ENCODE peak calls at places on chromosomes 2 and 18, in ten cellular contexts. K is K562, Z is H1, S is GM12878, F is HCT116, M is Panc1, J is SK-N-SH, L is HL-60, O is GM23338, X is transverse colon. W is an unnamed sample. For H3K27me3, the result is how much of the 10 kb centered on the place peaks cover.

GRCh38 chr2:84495539-84496146 is 20.7 kb upstream of the DNAH6 start:
- DNase-seq in K (peak), L (peak), O (peak), F (peak), Z (no peak), X (no peak), M (peak), S (no peak), J (peak), W (no peak)

GRCh38 chr18:9884532-9885140 is 1.1 kb upstream of the TXNDC2 start:
- DNase-seq in Z (no peak), L (peak), K (no peak), M (no peak), J (no peak), X (no peak), S (no peak), O (no peak), F (no peak), W (no peak)

GRCh38 chr2:74399785-74400184 is 19.7 kb upstream of the DCTN1 start:
- DNase-seq in Z (no peak), K (peak), F (peak), O (peak), X (no peak), J (peak), S (no peak), M (no peak), L (peak), W (no peak)

GRCh38 chr2:228542277-228542676 is 360.8 kb upstream of the SPHKAP start:
- DNase-seq in K (no peak), F (no peak), M (no peak), L (no peak), X (no peak), Z (no peak), S (no peak), J (no peak), O (no peak), W (no peak)

GRCh38 chr2:164044637-164045036 is 308.8 kb upstream of the FIGN start:
- DNase-seq in O (no peak), K (no peak), J (no peak), X (no peak), F (no peak), L (no peak), M (no peak), Z (no peak), S (no peak), W (no peak)

GRCh38 chr18:32461704-32462272 is 8.9 kb downstream of the GAREM1 start:
- DNase-seq in S (no peak), M (no peak), O (no peak), Z (no peak), X (no peak), F (no peak), J (no peak), L (no peak), K (no peak), W (no peak)

GRCh38 chr2:237689569-237690131 is 62.3 kb downstream of the LRRFIP1 start:
- DNase-seq in S (no peak), Z (no peak), F (no peak), K (no peak), O (no peak), J (no peak), M (no peak), X (peak), L (peak), W (peak)

GRCh38 chr2:55763721-55764120 is 70.1 kb upstream of the PNPT1 start:
- DNase-seq in F (no peak), O (no peak), J (no peak), Z (no peak), S (no peak), L (no peak), M (no peak), K (no peak), X (no peak), W (no peak)

GRCh38 chr2:240961878-240962277 is 36.5 kb upstream of the SNED1 start:
- DNase-seq in O (no peak), K (no peak), L (no peak), S (no peak), F (no peak), M (no peak), J (peak), Z (peak), X (no peak), W (no peak)

GRCh38 chr2:65026640-65027464 is 29.4 kb upstream of the CEP68 start:
- DNase-seq in J (no peak), S (no peak), M (no peak), Z (no peak), X (no peak), O (no peak), K (no peak), L (no peak), F (no peak), W (no peak)

DNA sequence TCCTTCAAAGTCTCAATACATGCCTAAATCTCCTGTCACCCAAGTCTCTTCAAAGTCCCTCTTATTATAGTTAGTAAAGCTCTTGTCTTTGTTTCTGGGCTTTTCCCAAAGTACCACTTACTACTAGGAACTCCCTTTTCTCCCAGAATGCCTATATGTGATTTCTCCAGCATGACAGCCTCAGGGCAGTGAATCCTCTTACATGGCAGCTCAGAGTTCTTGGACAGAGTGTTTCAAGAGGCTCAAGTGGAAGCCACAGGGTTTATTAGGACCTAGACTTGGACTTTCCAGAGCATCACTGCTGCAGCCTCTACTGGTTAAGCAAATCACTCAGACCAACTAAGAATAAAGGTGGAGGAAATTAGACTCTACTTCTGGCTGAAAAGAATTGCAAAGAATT is 98.9 kb downstream of the CSRNP3 start:
- DNase-seq in Z (no peak), S (no peak), K (no peak), J (no peak), O (no peak), L (no peak), X (no peak), M (no peak), F (no peak), W (no peak)
- H3K27ac ChIP-seq in Z (no peak), S (no peak), K (no peak), J (no peak), O (no peak), L (no peak), X (no peak), M (no peak), F (no peak), W (no peak)

DNA sequence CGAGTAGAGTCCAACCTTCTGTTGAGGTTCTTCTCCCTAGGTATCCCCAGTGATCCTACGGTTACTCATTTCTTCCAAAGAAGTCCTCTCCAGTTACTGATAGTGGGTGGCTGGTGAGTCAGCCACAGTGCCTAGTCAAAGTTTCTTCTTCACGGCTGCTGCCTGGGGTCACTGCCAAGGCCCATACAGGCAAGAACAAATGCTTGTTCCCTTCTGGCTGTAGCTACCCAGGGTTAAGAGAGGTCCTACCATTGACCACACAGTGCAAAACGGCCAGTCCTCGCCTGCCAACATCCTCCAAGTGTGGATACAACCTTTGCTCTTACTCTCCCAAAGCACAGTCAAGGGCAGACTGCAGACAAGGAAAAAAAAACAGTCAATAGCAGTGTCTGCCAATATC is 2.9 kb upstream of the PTPN4 start:
- DNase-seq in Z (no peak), L (no peak), J (no peak), O (no peak), S (no peak), K (peak), X (peak), F (peak), M (no peak), W (no peak)
- TF ChIP-seq POLR2AphosphoS5 in Z (no peak), L (no peak), J (no peak), O (no peak), S (no peak), K (no peak), X (no peak), F (peak), M (no peak), W (no peak)

DNA sequence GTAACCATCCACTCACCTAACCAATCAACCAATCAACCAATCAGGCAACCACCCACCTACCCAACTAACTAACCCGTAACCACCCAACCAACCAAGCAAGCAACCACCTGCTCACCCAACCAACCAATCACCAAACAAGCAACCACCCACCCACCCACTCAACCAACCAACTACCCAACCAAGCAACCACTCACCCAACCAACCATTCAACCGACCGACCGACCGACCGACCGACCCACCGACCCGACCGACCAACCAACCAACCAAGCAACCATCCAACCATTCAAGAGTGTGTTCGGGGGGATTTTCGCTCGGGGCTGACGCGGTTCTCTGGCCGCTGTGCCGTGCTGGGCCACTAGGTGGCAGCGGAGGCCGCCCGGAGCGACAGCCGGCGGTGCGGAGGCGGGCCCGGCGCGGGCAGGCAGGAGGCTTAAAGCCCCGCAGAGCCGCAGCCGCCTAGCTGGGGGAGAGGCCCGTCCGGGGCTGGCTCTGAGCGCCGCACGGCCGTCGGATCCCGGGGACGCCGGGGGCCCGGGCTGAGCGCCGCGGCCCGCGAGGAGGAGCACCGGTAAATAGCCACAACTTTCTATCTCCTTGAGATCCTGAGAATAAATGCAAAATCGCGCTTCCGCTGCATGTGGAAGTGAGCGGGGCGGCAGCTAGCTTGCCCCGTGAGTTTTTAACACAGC is at the start of gene MC5R:
- DNase-seq in L (peak), J (peak), Z (peak), X (peak), M (no peak), S (no peak), O (peak), F (no peak), K (peak), W (peak)
- H3K27me3 ChIP-seq in L (under half), J (half or more), Z (under half), X (under half), M (under half), S (under half), O (under half), F (under half), K (under half), W (under half)

DNA sequence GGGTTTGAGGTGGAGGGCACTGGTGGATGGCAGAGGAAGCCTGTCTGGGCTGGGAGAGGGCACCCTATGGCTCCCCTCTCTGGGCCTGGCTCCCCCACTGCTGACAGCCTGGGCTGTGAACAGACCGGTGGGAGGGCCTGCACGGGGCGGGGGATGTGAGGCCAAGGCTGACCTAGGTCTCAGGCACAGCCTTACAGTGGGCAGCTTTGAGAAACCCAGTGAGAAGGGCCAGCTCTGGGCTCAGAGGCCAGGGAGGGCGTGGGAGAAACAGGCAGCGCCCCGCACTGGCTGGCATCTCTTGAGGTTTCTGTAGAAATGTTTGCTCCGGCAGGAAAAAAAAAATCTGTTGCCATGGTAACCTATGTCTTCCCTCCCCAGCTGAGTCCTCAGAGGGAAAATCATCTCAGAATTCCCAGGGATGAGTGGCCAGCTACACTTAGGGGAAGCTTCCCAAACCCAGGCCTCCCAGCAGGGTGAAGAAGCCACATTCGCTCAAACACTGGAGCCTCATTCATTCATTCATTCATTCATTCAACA is 71.7 kb upstream of the TAF1B start:
- DNase-seq in F (no peak), O (peak), X (no peak), S (no peak), M (no peak), Z (no peak), L (no peak), J (peak), K (no peak), W (peak)
- H3K27ac ChIP-seq in F (no peak), O (no peak), X (no peak), S (no peak), M (no peak), Z (no peak), L (no peak), J (no peak), K (no peak), W (peak)

GRCh38 chr2:135245055-135245454 is 193.0 kb downstream of the RAB3GAP1 start:
- DNase-seq in K (peak), Z (no peak), M (no peak), S (no peak), X (no peak), J (no peak), F (peak), O (peak), L (no peak), W (no peak)
- TF ChIP-seq POLR2AphosphoS5 in K (no peak), Z (no peak), M (no peak), S (no peak), X (no peak), J (no peak), F (no peak), O (no peak), L (no peak), W (no peak)

DNA sequence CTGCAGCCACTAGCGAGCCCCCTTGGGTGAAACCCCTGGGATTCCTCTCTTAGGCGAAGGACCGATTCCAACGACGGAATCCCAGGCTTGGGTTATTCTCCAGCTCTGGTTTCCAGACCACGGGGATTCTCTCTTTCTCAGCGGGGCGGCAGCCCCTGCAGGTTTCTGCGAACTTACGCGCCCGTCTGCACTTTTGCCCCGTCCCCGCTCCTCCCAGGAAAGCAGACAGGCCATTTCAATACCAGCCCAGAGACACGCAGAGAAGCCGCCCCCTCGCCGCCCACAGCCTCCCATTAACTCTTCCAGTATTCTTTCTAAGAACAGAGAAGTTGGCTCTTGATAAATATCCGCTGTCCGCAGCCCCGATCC is 1.2 kb downstream of the CBLN2 start:
- DNase-seq in M (no peak), X (no peak), F (no peak), Z (no peak), O (peak), L (no peak), S (no peak), K (no peak), J (peak), W (peak)
- H3K27me3 ChIP-seq in M (under half), X (half or more), F (under half), Z (under half), O (half or more), L (under half), S (under half), K (under half), J (under half), W (under half)

DNA sequence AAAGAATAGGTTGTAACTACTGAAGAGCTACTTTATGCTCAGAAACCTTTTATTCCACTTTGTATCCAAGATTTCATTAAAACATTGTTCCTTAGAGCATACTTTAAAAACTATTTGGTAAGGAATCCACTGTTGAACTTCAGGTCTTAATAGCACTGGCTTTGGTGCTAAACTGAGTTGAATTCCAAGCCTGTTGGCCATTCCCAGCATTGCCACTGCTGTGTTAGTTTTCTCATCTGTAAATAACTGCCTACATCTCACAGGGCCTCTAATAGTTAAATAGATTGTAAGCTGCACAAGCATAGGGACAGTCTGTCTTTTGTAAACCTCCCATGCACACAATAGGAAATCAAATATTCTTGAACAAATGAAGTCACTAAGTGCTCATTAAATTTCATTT is 86.6 kb downstream of the ORC4 start:
- DNase-seq in O (peak), L (no peak), J (no peak), M (no peak), K (no peak), Z (no peak), X (no peak), F (no peak), S (no peak), W (no peak)
- H3K27ac ChIP-seq in O (no peak), L (no peak), J (no peak), M (no peak), K (no peak), Z (no peak), X (no peak), F (no peak), S (no peak), W (no peak)

DNA sequence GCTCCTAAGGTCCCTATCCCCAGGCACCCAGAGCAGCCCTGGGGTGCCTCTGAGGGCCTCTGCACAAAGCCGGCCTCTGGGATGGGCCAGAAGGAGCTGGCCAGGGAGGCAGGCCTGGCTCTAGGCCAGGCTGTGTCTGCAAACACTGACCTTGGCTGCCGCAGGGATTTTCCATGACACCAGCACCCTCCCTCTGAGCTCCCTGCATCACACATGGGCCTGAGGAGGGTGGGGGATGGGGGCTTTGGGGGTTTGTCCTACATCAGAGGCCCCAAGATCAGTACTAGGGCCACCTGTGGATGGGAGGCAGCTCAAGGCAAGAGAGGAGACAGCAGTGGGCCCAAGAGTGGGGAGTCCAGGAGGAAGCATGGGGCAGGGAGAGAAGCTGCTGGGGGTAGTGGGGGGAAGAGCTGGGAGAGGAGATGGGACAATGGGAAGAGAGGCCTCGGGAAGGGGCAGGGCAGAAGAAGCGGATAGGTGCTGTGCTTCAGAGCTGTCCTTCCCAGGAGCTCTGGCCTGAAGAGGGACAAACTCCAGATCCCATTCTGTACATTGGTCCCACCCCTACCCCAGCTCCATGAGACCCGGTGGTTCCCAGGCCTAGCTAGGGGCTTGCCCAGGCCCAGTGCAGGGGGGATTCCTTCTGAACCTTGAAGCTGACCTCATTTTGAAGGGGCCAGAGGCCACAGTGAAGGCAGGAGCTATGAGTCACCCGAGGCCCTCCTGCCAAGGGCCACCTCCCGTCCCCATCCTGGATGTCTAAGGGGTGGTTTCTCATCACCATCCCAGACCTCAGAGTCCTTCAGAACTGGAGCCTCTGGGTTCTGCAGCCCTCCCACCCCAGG is 28.0 kb downstream of the KCNK3 start:
- DNase-seq in S (no peak), J (peak), F (peak), O (no peak), X (peak), L (no peak), Z (no peak), M (no peak), K (no peak), W (peak)
- TF ChIP-seq POLR2AphosphoS5 in S (no peak), J (no peak), F (peak), O (no peak), X (peak), L (no peak), Z (no peak), M (no peak), K (no peak), W (peak)

GRCh38 chr2:26911911-26912861 is 58.3 kb upstream of the MAPRE3 start:
- DNase-seq in M (no peak), O (peak), Z (peak), X (no peak), J (peak), F (no peak), K (no peak), L (no peak), S (no peak), W (no peak)
- H3K27me3 ChIP-seq in M (under half), O (under half), Z (under half), X (half or more), J (under half), F (under half), K (under half), L (under half), S (under half), W (under half)

DNA sequence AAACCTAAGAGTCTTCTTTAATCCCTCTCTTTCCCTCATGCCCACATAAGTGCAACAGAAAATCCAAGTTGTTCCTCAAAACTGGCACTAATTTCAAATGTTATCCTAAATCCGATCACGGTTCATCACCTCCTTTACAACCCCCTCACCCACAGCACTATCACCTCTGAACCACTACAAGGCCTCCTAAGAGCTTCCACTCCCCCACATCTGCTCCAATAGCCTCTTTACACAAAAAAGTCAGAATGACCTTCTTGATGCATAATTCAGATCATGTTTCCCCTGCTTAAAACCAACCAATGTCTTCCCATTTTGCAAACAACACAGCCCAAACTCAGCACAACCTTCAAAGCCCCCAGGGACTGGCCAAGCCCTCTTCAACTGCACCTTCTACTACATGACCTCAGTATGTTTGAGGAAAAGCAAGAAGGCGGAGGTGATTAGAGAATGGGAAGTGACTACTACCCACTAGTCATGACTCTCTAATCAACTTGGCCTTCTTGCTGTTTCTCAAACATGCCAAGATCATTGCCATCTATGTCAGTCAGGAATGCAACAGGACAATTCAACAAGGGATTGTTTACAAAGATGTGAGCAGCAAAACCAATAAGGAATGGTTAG is 34.6 kb upstream of the GCC2 start:
- DNase-seq in S (no peak), K (peak), F (no peak), J (no peak), X (no peak), L (no peak), M (no peak), Z (no peak), O (no peak), W (no peak)
- H3K27ac ChIP-seq in S (no peak), K (no peak), F (no peak), J (no peak), X (no peak), L (no peak), M (no peak), Z (no peak), O (no peak), W (no peak)